ENCODE peak calls at places on chromosomes 1 and 21, in six cellular contexts. A is activated CD4-positive, alpha-beta T cell treated with anti-CD3 and anti-CD28 coated beads, Interleukin-2, amount 10 ng/mL, durations not matched to agents 7 days and 5 days; X is H9; J is activated T-cell treated with anti-CD3 and anti-CD28 coated beads, Interleukin-2, amount 50 U/mL, for 4 hours; P is T-helper 9 cell; M is neuronal stem cell. E is an unnamed sample.

GRCh38 chr1:101293461-101294045 is 56.7 kb downstream of the S1PR1 start:
- DNase-seq in A (peak; percentile 36), X (no peak), J (peak; percentile 37), P (peak; percentile 29), M (no peak), E (peak; percentile 41)

GRCh38 chr21:17537299-17537698 is 24.5 kb downstream of the CXADR start:
- DNase-seq in A (no peak), X (no peak), J (no peak), P (no peak), M (no peak), E (no peak)

GRCh38 chr1:225642177-225642576 is 10.7 kb downstream of the ENAH start:
- DNase-seq in A (no peak), X (no peak), J (no peak), P (no peak), M (no peak), E (no peak)

GRCh38 chr1:1797731-1798341 is 19.6 kb upstream of the NADK start:
- DNase-seq in A (no peak), X (no peak), J (no peak), P (no peak), M (no peak), E (no peak)

GRCh38 chr21:30502041-30502440 is at the start of gene KRTAP19-5:
- DNase-seq in A (no peak), X (no peak), J (no peak), P (no peak), M (no peak), E (no peak)

GRCh38 chr1:102879439-102879993 is 228.8 kb downstream of the COL11A1 start:
- DNase-seq in A (no peak), X (no peak), J (no peak), P (no peak), M (no peak), E (no peak)

GRCh38 chr1:209168204-209168603 is 415.3 kb upstream of the CAMK1G start:
- DNase-seq in A (no peak), X (no peak), J (no peak), P (no peak), M (no peak), E (no peak)

GRCh38 chr1:113073457-113073950 is 506 bp downstream of the LRIG2 start:
- DNase-seq in A (no peak), X (peak; percentile 74), J (no peak), P (no peak), M (no peak), E (peak; percentile 69)

GRCh38 chr1:39632491-39633417 is 6.7 kb downstream of the HEYL start:
- DNase-seq in A (no peak), X (peak; percentile 68), J (no peak), P (no peak), M (peak; percentile 66), E (no peak)

GRCh38 chr21:17780539-17780938 is 38.6 kb downstream of the C21orf91 start:
- DNase-seq in A (peak; percentile 30), X (no peak), J (peak; percentile 40), P (peak; percentile 43), M (no peak), E (peak; percentile 57)

GRCh38 chr1:60035925-60036324 is 37.6 kb downstream of the C1orf87 start:
- DNase-seq in A (no peak), X (no peak), J (no peak), P (no peak), M (no peak), E (no peak)

GRCh38 chr21:41997657-41998056 is 12.5 kb downstream of the ZBTB21 start:
- DNase-seq in A (no peak), X (no peak), J (no peak), P (no peak), M (no peak), E (no peak)

GRCh38 chr1:18178125-18178524 is 70.5 kb downstream of the IGSF21 start:
- DNase-seq in A (no peak), X (no peak), J (no peak), P (no peak), M (no peak), E (peak; percentile 37)

GRCh38 chr1:33424205-33424604 is 6.7 kb downstream of the PHC2 start:
- DNase-seq in A (no peak), X (no peak), J (no peak), P (no peak), M (no peak), E (no peak)

GRCh38 chr1:159970932-159971342 is 16.9 kb upstream of the SLAMF9 start:
- DNase-seq in A (no peak), X (peak; percentile 13), J (no peak), P (no peak), M (no peak), E (no peak)

GRCh38 chr1:4655674-4656532 is 1.5 kb downstream of the AJAP1 start:
- DNase-seq in A (peak; percentile 7), X (peak; percentile 80), J (no peak), P (no peak), M (peak; percentile 70), E (peak; percentile 71)

GRCh38 chr1:244833734-244834595 is 1.5 kb upstream of the COX20 start:
- DNase-seq in A (peak; percentile 47), X (peak; percentile 66), J (peak; percentile 36), P (peak; percentile 36), M (peak; percentile 45), E (peak; percentile 83)

GRCh38 chr1:216293673-216294072 is 129.6 kb downstream of the USH2A start:
- DNase-seq in A (no peak), X (no peak), J (no peak), P (no peak), M (no peak), E (no peak)

GRCh38 chr1:178581351-178581951 is 68.5 kb downstream of the TEX35 start:
- DNase-seq in A (no peak), X (peak; percentile 92), J (no peak), P (no peak), M (peak; percentile 64), E (no peak)

GRCh38 chr1:196466656-196467055 is 141.6 kb downstream of the KCNT2 start:
- DNase-seq in A (no peak), X (no peak), J (no peak), P (no peak), M (no peak), E (no peak)

GRCh38 chr1:247576514-247576913 is 11.6 kb upstream of the OR2G2 start:
- DNase-seq in A (no peak), X (no peak), J (no peak), P (no peak), M (no peak), E (peak; percentile 56)

GRCh38 chr1:52460686-52461085 is 56.3 kb downstream of the PRPF38A start:
- DNase-seq in A (no peak), X (no peak), J (no peak), P (no peak), M (no peak), E (no peak)

GRCh38 chr1:20143734-20144565 is 4.8 kb downstream of the PLA2G2F start:
- DNase-seq in A (no peak), X (no peak), J (no peak), P (no peak), M (no peak), E (no peak)

GRCh38 chr1:214510914-214511638 is 40.3 kb downstream of the PTPN14 start:
- DNase-seq in A (no peak), X (no peak), J (no peak), P (no peak), M (no peak), E (no peak)

GRCh38 chr1:158353333-158354038 is at the start of gene CD1E:
- DNase-seq in A (no peak), X (no peak), J (no peak), P (no peak), M (no peak), E (peak; percentile 28)

GRCh38 chr1:34164510-34165381 is at the start of gene CSMD2:
- DNase-seq in A (no peak), X (peak; percentile 68), J (no peak), P (no peak), M (peak; percentile 63), E (no peak)

GRCh38 chr1:78275456-78275855 is 215.3 kb upstream of the PTGFR start:
- DNase-seq in A (no peak), X (no peak), J (no peak), P (no peak), M (no peak), E (no peak)

GRCh38 chr1:198929961-198930599 is 291.2 kb downstream of the PTPRC start:
- DNase-seq in A (peak; percentile 42), X (no peak), J (no peak), P (no peak), M (no peak), E (peak; percentile 85)

GRCh38 chr1:204147392-204148097 is 4.3 kb downstream of the ETNK2 start:
- DNase-seq in A (no peak), X (peak; percentile 72), J (no peak), P (no peak), M (no peak), E (no peak)

GRCh38 chr1:35886606-35887431 is 3.8 kb downstream of the AGO1 start:
- DNase-seq in A (no peak), X (no peak), J (no peak), P (no peak), M (no peak), E (peak; percentile 69)

E was measured in NB4.